ENCODE peak calls at places on chromosomes 16 and 17, in four cellular contexts. Z is HepG2, Q is colonic mucosa, G is neural progenitor cell. Y is an unnamed sample.

GRCh38 chr17:42255425-42255810 is 20.8 kb downstream of the STAT5B start:
- DNase-seq in Z (no peak), Q (no peak), G (no peak), Y (no peak)

GRCh38 chr17:60526726-60527125 is 684 bp upstream of the APPBP2 start:
- DNase-seq in Z (no peak), Q (no peak), G (no peak), Y (peak)

GRCh38 chr17:36505171-36505570 is 18.7 kb downstream of the ZNHIT3 start:
- DNase-seq in Z (no peak), Q (no peak), G (no peak), Y (no peak)

GRCh38 chr16:89491974-89492687 is 1.8 kb upstream of the ANKRD11 start:
- DNase-seq in Z (no peak), Q (no peak), G (no peak), Y (no peak)

GRCh38 chr17:77208217-77208808 is 67.5 kb downstream of the SEC14L1 start:
- DNase-seq in Z (peak), Q (no peak), G (peak), Y (peak)

GRCh38 chr17:80142929-80143328 is 4.0 kb downstream of the EIF4A3 start:
- DNase-seq in Z (no peak), Q (no peak), G (no peak), Y (no peak)

GRCh38 chr16:84379731-84380369 is 11.5 kb downstream of the ATP2C2 start:
- DNase-seq in Z (no peak), Q (peak), G (no peak), Y (no peak)

GRCh38 chr17:57902800-57903759 is 52.1 kb downstream of the CUEDC1 start:
- DNase-seq in Z (peak), Q (peak), G (no peak), Y (peak)

GRCh38 chr17:59001158-59001814 is 105.4 kb downstream of the TRIM37 start:
- DNase-seq in Z (no peak), Q (peak), G (no peak), Y (peak)

GRCh38 chr16:30457743-30458560 is 12.3 kb upstream of the SEPHS2 start:
- DNase-seq in Z (no peak), Q (no peak), G (no peak), Y (no peak)

GRCh38 chr17:54900457-54901229 is at the start of gene TOM1L1:
- DNase-seq in Z (peak), Q (peak), G (peak), Y (peak)

GRCh38 chr17:32927201-32927723 is 691 bp upstream of the TMEM98 start:
- DNase-seq in Z (peak), Q (peak), G (no peak), Y (no peak)

GRCh38 chr16:23896832-23897821 is 61.3 kb downstream of the PRKCB start:
- DNase-seq in Z (no peak), Q (no peak), G (no peak), Y (no peak)

GRCh38 chr17:57086069-57086930 is 1.3 kb downstream of the AKAP1 start:
- DNase-seq in Z (peak), Q (peak), G (peak), Y (peak)

GRCh38 chr17:11996722-11997146 is 541 bp downstream of the ZNF18 start:
- DNase-seq in Z (peak), Q (peak), G (no peak), Y (peak)

GRCh38 chr17:40173091-40173777 is 4.0 kb upstream of the RAPGEFL1 start:
- DNase-seq in Z (peak), Q (no peak), G (no peak), Y (no peak)

GRCh38 chr17:36920032-36921000 is 17.0 kb upstream of the LHX1 start:
- DNase-seq in Z (no peak), Q (no peak), G (peak), Y (no peak)

GRCh38 chr16:59327894-59328293 is 593.8 kb upstream of the GOT2 start:
- DNase-seq in Z (no peak), Q (no peak), G (no peak), Y (no peak)

GRCh38 chr16:59324462-59324861 is 590.3 kb upstream of the GOT2 start:
- DNase-seq in Z (no peak), Q (no peak), G (no peak), Y (no peak)

DNA sequence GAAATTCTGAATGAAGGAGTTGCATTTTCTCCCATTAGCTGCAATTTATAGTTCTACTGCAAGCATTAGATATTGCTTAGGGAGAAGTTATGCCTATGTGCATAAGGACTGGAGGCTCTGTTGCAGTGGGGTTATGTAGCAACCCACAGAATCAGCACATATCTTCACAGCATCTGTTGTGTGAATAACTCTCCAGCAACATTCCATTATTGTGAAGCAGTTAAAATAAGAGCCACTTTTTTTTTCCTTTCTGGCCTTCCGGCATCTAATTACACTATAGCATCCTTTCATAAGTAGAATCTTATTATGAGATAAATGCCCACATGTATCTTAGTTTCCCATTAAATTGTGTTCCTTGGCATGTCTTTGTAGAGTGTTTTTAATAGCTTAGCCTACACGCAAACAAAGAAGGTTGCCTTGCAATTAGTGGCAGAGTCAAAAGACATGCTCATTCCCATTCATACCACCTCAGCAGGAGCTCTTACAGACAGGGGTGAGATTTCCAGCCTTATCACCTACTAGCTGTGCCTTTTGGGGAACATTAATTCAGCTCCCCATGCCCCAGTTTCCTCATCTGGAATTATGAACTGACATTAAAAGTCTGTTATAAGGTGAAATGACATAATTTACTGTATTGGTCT is 596.0 kb upstream of the GOT2 start:
- DNase-seq in Z (no peak), Q (no peak), G (peak), Y (no peak)
- H3K9ac ChIP-seq in Z (no peak), Q (no peak), G (no peak), Y (no peak)

DNA sequence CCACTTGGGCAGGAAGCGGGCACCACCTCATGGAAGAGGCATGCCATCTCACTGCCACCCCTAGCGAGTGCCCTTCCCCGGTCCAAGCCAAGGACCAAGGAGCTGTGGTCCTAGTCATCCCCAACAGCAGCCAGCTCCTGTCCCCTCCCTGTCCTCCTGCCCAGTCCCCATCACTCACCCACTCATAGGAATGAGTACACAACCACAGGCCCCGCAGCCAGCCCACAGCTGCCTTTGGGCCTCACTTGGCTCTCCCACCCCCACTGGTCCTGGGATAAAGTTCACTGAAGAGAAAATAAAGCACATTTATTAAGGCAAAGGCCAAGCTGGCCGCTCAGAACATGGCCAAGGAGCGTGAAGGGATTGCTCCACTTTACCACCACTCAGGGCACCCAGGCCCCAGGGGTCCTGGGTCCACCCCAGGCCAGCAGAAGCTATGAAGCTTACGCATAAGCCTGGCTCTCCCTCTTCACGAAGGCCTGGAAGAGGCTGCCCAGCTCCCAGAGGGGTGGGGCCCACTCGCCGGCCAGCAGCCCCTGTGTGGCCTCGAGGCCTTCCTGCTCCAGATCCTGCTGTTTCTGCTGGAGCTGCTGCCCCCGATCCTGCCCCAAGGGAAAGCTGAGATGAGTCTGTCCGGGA is 3.6 kb downstream of the SCRN2 start:
- DNase-seq in Z (peak), Q (no peak), G (no peak), Y (no peak)
- H3K9ac ChIP-seq in Z (peak), Q (no peak), G (no peak), Y (peak)

GRCh38 chr17:880074-880870 is 98.1 kb downstream of the MRM3 start:
- DNase-seq in Z (no peak), Q (no peak), G (no peak), Y (peak)

GRCh38 chr17:871731-872517 is 89.8 kb downstream of the MRM3 start:
- DNase-seq in Z (no peak), Q (no peak), G (no peak), Y (no peak)

GRCh38 chr17:872843-873242 is 90.7 kb downstream of the MRM3 start:
- DNase-seq in Z (no peak), Q (no peak), G (no peak), Y (no peak)

GRCh38 chr17:879546-879945 is 97.4 kb downstream of the MRM3 start:
- DNase-seq in Z (peak), Q (peak), G (peak), Y (peak)

DNA sequence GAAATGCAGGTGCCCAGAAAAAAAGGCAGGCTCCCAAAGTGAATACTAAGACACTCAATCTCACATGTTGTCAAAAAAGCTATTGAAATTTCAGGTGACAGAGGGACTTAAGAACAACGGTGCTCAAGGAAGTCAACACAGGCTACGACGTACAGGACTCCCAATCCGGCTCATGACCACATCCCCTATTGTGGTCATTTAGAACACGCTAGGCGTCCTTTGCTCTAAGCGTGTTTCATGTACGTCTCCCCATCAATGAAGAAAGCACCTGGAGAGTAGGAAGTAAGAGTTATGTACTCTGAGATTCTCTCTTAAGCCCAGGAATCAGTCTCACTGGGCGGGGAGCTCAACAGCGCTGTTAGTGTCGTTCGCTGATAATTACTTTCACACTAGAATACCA is 94.1 kb downstream of the MRM3 start:
- DNase-seq in Z (no peak), Q (no peak), G (no peak), Y (no peak)
- H3K9ac ChIP-seq in Z (no peak), Q (no peak), G (no peak), Y (no peak)

GRCh38 chr17:69447726-69448125 is 33.2 kb downstream of the MAP2K6 start:
- DNase-seq in Z (no peak), Q (no peak), G (no peak), Y (no peak)
- H3K9ac ChIP-seq in Z (no peak), Q (peak), G (no peak), Y (no peak)

Y was measured in adipocyte.